ENCODE peak calls at places on chromosomes 3 and 15, in five cellular contexts. U is WTC11, X is HepG2, A is HCT116, G is GM12878. R is an unnamed sample.
A peak's percentile ranks its signal among the peaks of the same experiment; 100 is the strongest.

GRCh38 chr3:16048435-16049318 is 125.8 kb upstream of the GALNT15 start:
- DNase-seq in G (peak; percentile 24), X (peak; percentile 72), U (peak; percentile 18), A (peak; percentile 61), R (peak; percentile 68)

GRCh38 chr15:66603301-66604179 is 37.7 kb upstream of the LCTL start:
- DNase-seq in G (no peak), X (peak; percentile 40), A (peak; percentile 43), U (peak; percentile 82), R (peak; percentile 87)

GRCh38 chr3:178754852-178755510 is 218.7 kb downstream of the KCNMB2 start:
- DNase-seq in X (no peak), G (no peak), U (no peak), A (no peak), R (no peak)

GRCh38 chr15:96789999-96790398 is 459.5 kb downstream of the NR2F2 start:
- DNase-seq in X (no peak), G (no peak), A (no peak), U (no peak), R (no peak)

GRCh38 chr3:154971771-154972326 is 108.3 kb upstream of the MME start:
- DNase-seq in U (no peak), A (no peak), G (no peak), X (no peak), R (no peak)

GRCh38 chr3:54232618-54233017 is 110.3 kb downstream of the CACNA2D3 start:
- DNase-seq in G (no peak), A (no peak), X (no peak), U (no peak), R (no peak)

GRCh38 chr3:23659274-23659673 is 146.5 kb upstream of the UBE2E1 start:
- DNase-seq in U (no peak), G (peak; percentile 60), X (no peak), A (no peak), R (no peak)

GRCh38 chr15:40310001-40310959 is 2.5 kb upstream of the PLCB2 start:
- DNase-seq in U (peak; percentile 85), X (peak; percentile 46), G (peak; percentile 17), A (peak; percentile 40), R (peak; percentile 58)

GRCh38 chr3:53436828-53437227 is 57.6 kb upstream of the CACNA1D start:
- DNase-seq in A (no peak), U (no peak), X (no peak), G (no peak), R (no peak)

GRCh38 chr3:21979706-21980105 is 228.7 kb upstream of the ZNF385D start:
- DNase-seq in U (no peak), A (no peak), G (no peak), X (peak; percentile 5), R (no peak)

GRCh38 chr3:130905551-130905950 is 11.7 kb downstream of the ATP2C1 start:
- DNase-seq in G (no peak), A (no peak), U (no peak), X (no peak), R (no peak)

GRCh38 chr3:62923092-62923491 is 47.9 kb upstream of the CADPS start:
- DNase-seq in G (no peak), U (no peak), X (no peak), A (no peak), R (no peak)

GRCh38 chr3:141552440-141552991 is 65.7 kb downstream of the RASA2 start:
- DNase-seq in G (no peak), A (no peak), X (no peak), U (no peak), R (no peak)

GRCh38 chr15:82043726-82044372 is 2.0 kb downstream of the MEX3B start:
- DNase-seq in A (no peak), U (peak; percentile 48), G (no peak), X (no peak), R (no peak)

GRCh38 chr3:42163622-42164244 is 72.6 kb downstream of the TRAK1 start:
- DNase-seq in U (no peak), G (no peak), A (no peak), X (no peak), R (no peak)

GRCh38 chr3:143763568-143764162 is 84.6 kb downstream of the SLC9A9 start:
- DNase-seq in U (no peak), G (no peak), A (no peak), X (no peak), R (no peak)

GRCh38 chr3:61877359-61877770 is 316.0 kb downstream of the PTPRG start:
- DNase-seq in G (peak; percentile 17), A (peak; percentile 23), U (no peak), X (peak; percentile 25), R (peak; percentile 21)

GRCh38 chr3:129872107-129872506 is 21.4 kb downstream of the TMCC1 start:
- DNase-seq in G (no peak), A (no peak), X (no peak), U (no peak), R (no peak)

GRCh38 chr15:31157644-31158069 is 56.1 kb upstream of the TRPM1 start:
- DNase-seq in U (no peak), A (no peak), X (peak; percentile 98), G (no peak), R (no peak)

GRCh38 chr3:143536817-143537535 is 311.3 kb downstream of the SLC9A9 start:
- DNase-seq in U (no peak), X (no peak), A (no peak), G (no peak), R (no peak)

GRCh38 chr3:146214493-146214892 is 36.4 kb downstream of the PLSCR4 start:
- DNase-seq in U (no peak), X (no peak), A (no peak), G (no peak), R (no peak)

GRCh38 chr3:171416061-171416460 is 44.1 kb downstream of the TNIK start:
- DNase-seq in U (no peak), G (no peak), X (no peak), A (no peak), R (no peak)

GRCh38 chr3:144995856-144996255 is 1024.2 kb downstream of the DIPK2A start:
- DNase-seq in G (no peak), U (no peak), A (no peak), X (no peak), R (no peak)

GRCh38 chr15:82124331-82125263 is 78.8 kb upstream of the MEX3B start:
- DNase-seq in G (no peak), X (no peak), A (no peak), U (peak; percentile 26), R (no peak)

GRCh38 chr3:196284396-196284795 is 3.1 kb downstream of the PCYT1A start:
- DNase-seq in X (no peak), A (no peak), G (no peak), U (no peak), R (no peak)

GRCh38 chr3:187661267-187661666 is 8.9 kb downstream of the SST start:
- DNase-seq in G (no peak), X (no peak), U (no peak), A (no peak), R (no peak)

GRCh38 chr15:101489633-101490407 is at the start of gene PCSK6:
- DNase-seq in X (no peak), G (no peak), A (no peak), U (peak; percentile 57), R (peak; percentile 92)

GRCh38 chr15:89321521-89322410 is 12.9 kb downstream of the POLG start:
- DNase-seq in A (no peak), X (peak; percentile 82), G (no peak), U (no peak), R (no peak)

GRCh38 chr15:40871749-40872617 is 2.1 kb downstream of the RHOV start:
- DNase-seq in A (no peak), U (peak; percentile 73), X (no peak), G (peak; percentile 76), R (no peak)

GRCh38 chr3:127365383-127365782 is 77.5 kb upstream of the PRR20G start:
- DNase-seq in X (no peak), G (no peak), A (no peak), U (no peak), R (no peak)

GRCh38 chr3:73563896-73564582 is 60.7 kb downstream of the PDZRN3 start:
- DNase-seq in G (no peak), X (no peak), A (no peak), U (no peak), R (no peak)

GRCh38 chr3:127044996-127045395 is 62.1 kb downstream of the PLXNA1 start:
- DNase-seq in A (peak; percentile 29), X (no peak), U (peak; percentile 37), G (no peak), R (peak; percentile 60)

GRCh38 chr15:67723294-67724024 is 101.8 kb upstream of the SKOR1 start:
- DNase-seq in X (no peak), A (no peak), G (no peak), U (no peak), R (no peak)

GRCh38 chr3:194332858-194333211 is 18.3 kb downstream of the CPN2 start:
- DNase-seq in G (no peak), X (peak; percentile 62), U (no peak), A (no peak), R (no peak)

GRCh38 chr3:194330579-194330978 is 20.5 kb downstream of the CPN2 start:
- DNase-seq in G (no peak), X (no peak), A (no peak), U (no peak), R (no peak)

GRCh38 chr3:194333981-194334320 is 17.2 kb downstream of the CPN2 start:
- DNase-seq in U (no peak), X (no peak), G (no peak), A (no peak), R (no peak)

GRCh38 chr3:194330160-194330559 is 21.0 kb downstream of the CPN2 start:
- DNase-seq in A (no peak), G (no peak), U (no peak), X (no peak), R (no peak)

DNA sequence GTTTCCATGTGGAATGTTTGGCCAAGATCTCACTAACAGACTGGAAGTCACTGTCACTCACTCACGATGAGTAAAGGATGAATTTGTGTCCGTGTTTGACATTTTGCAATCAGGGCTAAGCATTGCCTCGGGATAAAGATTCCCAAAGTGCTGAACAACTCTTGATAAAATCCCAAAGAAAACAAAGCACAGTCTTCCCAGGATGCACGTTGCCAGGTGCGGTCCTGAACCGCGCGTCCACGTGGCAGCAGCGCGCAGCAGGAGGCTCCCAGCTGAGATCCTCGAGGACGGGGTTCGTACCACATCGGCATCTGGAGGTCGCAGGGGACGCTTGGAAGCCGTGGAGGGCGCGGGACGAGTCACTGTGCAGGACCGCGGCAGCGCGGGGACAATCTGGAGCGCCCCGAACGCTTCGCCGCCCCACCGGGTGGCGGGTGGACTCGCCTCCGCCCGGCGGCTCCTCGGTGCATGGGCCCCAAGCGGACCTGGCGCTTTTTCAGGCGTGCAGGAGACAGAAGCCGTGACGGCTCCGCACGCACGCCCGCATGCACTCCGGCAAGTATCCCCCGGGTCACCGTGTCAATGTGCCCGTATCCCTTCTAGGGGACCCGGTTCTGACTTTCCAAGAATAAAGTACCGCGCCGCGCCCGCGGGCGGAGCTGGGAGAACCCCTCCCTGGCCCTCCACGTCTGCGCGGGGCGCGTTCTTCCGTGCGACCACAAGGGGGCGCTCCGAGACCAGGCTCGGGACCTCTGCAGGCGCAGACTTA is 17.7 kb downstream of the CPN2 start:
- DNase-seq in U (peak; percentile 95), X (peak; percentile 77), A (peak; percentile 76), G (no peak), R (peak; percentile 76)
- TF ChIP-seq SP1 in U (no peak), X (peak; percentile 29), A (no peak), G (no peak), R (no peak)

GRCh38 chr3:166554006-166554405 is 716.8 kb upstream of the BCHE start:
- DNase-seq in A (no peak), U (no peak), G (no peak), X (no peak), R (no peak)
- TF ChIP-seq SP1 in A (no peak), U (no peak), G (no peak), X (no peak), R (no peak)

GRCh38 chr15:58934521-58934920 is 1.0 kb upstream of the SLTM start:
- DNase-seq in A (peak; percentile 4), G (no peak), X (no peak), U (no peak), R (no peak)
- TF ChIP-seq SP1 in A (no peak), G (no peak), X (no peak), U (no peak), R (no peak)

GRCh38 chr15:77039817-77040216 is 31.1 kb downstream of the TSPAN3 start:
- DNase-seq in U (no peak), X (no peak), G (no peak), A (no peak), R (no peak)
- TF ChIP-seq SP1 in U (no peak), X (no peak), G (no peak), A (no peak), R (no peak)